ENCODE peak calls at places on chromosomes 6 and 20, in seven cellular contexts. Q is stimulated activated naive CD8-positive, alpha-beta T cell treated with anti-CD3 and anti-CD28 coated beads, Interleukin-15, Interleukin-2, amounts not matched to agents 100 U/mL and 50 U/mL, for 24 hours; F is endothelial cell; Z is HT1080; V is skeletal muscle cell; L is non-pigmented ciliary epithelial cell; J is left lung. H is an unnamed sample.
A peak's percentile ranks its signal among the peaks of the same experiment; 100 is the strongest.

GRCh38 chr6:39887692-39888450 is 46.4 kb downstream of the MOCS1 start:
- DNase-seq in Q (no peak), F (peak; percentile 34), Z (peak; percentile 88), V (peak; percentile 88), L (peak; percentile 87), J (peak; percentile 83), H (no peak)

GRCh38 chr6:56595490-56596122 is 47.1 kb downstream of the DST start:
- DNase-seq in Q (peak; percentile 26), F (peak; percentile 26), Z (peak; percentile 22), V (no peak), L (no peak), J (no peak), H (no peak)

GRCh38 chr6:84193140-84193708 is 34.2 kb downstream of the CEP162 start:
- DNase-seq in Q (no peak), F (no peak), Z (peak; percentile 73), V (peak; percentile 32), L (peak; percentile 32), J (no peak), H (no peak)

GRCh38 chr6:150297327-150298028 is 71.3 kb upstream of the IYD start:
- DNase-seq in Q (no peak), F (no peak), Z (peak; percentile 54), V (peak; percentile 87), L (no peak), J (no peak), H (no peak)

GRCh38 chr20:37392441-37393195 is 46.7 kb downstream of the SRC start:
- DNase-seq in Q (no peak), F (no peak), Z (no peak), V (no peak), L (no peak), J (peak; percentile 28), H (peak; percentile 48)

GRCh38 chr6:66949191-66949661 is 1242.2 kb upstream of the EYS start:
- DNase-seq in Q (no peak), F (no peak), Z (no peak), V (no peak), L (no peak), J (peak; percentile 69), H (no peak)

GRCh38 chr6:84554706-84555105 is 209.7 kb downstream of the TBX18 start:
- DNase-seq in Q (no peak), F (no peak), Z (no peak), V (no peak), L (no peak), J (no peak), H (no peak)

GRCh38 chr20:50919567-50919966 is 11.7 kb downstream of the ADNP start:
- DNase-seq in Q (no peak), F (no peak), Z (peak; percentile 50), V (peak; percentile 60), L (peak; percentile 64), J (no peak), H (no peak)

GRCh38 chr6:133390168-133390567 is 149.0 kb downstream of the EYA4 start:
- DNase-seq in Q (no peak), F (no peak), Z (no peak), V (no peak), L (no peak), J (peak; percentile 35), H (no peak)

GRCh38 chr6:127300411-127300810 is 33.7 kb downstream of the RNF146 start:
- DNase-seq in Q (no peak), F (no peak), Z (peak; percentile 78), V (peak; percentile 58), L (peak; percentile 78), J (no peak), H (no peak)

GRCh38 chr6:136079701-136080565 is 170.2 kb downstream of the MTFR2 start:
- DNase-seq in Q (no peak), F (no peak), Z (no peak), V (no peak), L (no peak), J (no peak), H (no peak)

GRCh38 chr6:113565306-113565705 is 291.8 kb upstream of the MARCKS start:
- DNase-seq in Q (no peak), F (no peak), Z (no peak), V (no peak), L (peak; percentile 37), J (no peak), H (no peak)

GRCh38 chr20:61659652-61660346 is 405.9 kb downstream of the TAF4 start:
- DNase-seq in Q (no peak), F (no peak), Z (no peak), V (no peak), L (no peak), J (no peak), H (no peak)